ENCODE peak calls at places on chromosomes 4 and X, in seven cellular contexts. P is cardiac muscle cell; F is mammary epithelial cell; A is CD4-positive, alpha-beta memory T cell; I is right cardiac atrium; K is IMR-90; W is neural progenitor cell. J is an unnamed sample.
A peak's percentile ranks its signal among the peaks of the same experiment; 100 is the strongest.

GRCh38 chr4:7241587-7242125 is 49.3 kb downstream of the SORCS2 start:
- DNase-seq in K (no peak), W (no peak), F (no peak), A (no peak), P (no peak), I (no peak), J (no peak)

GRCh38 chr4:142267101-142267500 is 579.0 kb downstream of the INPP4B start:
- DNase-seq in W (no peak), F (no peak), P (no peak), K (no peak), I (no peak), A (no peak), J (no peak)

GRCh38 chrX:13774696-13775095 is 40.1 kb downstream of the OFD1 start:
- DNase-seq in W (no peak), F (no peak), K (peak; percentile 23), P (no peak), I (no peak), A (no peak), J (no peak)

GRCh38 chr4:86935833-86936721 is 1.3 kb downstream of the AFF1 start:
- DNase-seq in I (peak; percentile 72), A (peak; percentile 78), W (peak; percentile 36), K (peak; percentile 57), F (peak; percentile 88), P (peak; percentile 45), J (peak; percentile 84)

GRCh38 chr4:124899997-124900396 is 187.5 kb upstream of the ANKRD50 start:
- DNase-seq in A (no peak), K (no peak), P (no peak), W (no peak), F (peak; percentile 40), I (no peak), J (no peak)

GRCh38 chr4:119281374-119281773 is 40.6 kb downstream of the FABP2 start:
- DNase-seq in I (no peak), P (no peak), W (no peak), K (no peak), A (no peak), F (no peak), J (no peak)

GRCh38 chrX:24506082-24506481 is 41.0 kb downstream of the PDK3 start:
- DNase-seq in I (no peak), W (no peak), K (peak; percentile 44), P (no peak), F (peak; percentile 67), A (no peak), J (no peak)

GRCh38 chr4:100823066-100823992 is 305.5 kb upstream of the EMCN start:
- DNase-seq in K (no peak), W (no peak), F (peak; percentile 68), A (no peak), I (no peak), P (peak; percentile 9), J (no peak)

GRCh38 chrX:9873952-9874351 is 87.7 kb downstream of the SHROOM2 start:
- DNase-seq in P (peak; percentile 31), I (peak; percentile 59), W (peak; percentile 41), A (peak; percentile 16), K (peak; percentile 49), F (no peak), J (peak; percentile 33)

GRCh38 chrX:29662101-29662500 is 553.3 kb upstream of the MAGEB2 start:
- DNase-seq in P (no peak), I (no peak), K (peak; percentile 82), F (peak; percentile 81), W (no peak), A (no peak), J (no peak)

GRCh38 chr4:16136321-16136720 is 52.5 kb upstream of the PROM1 start:
- DNase-seq in W (no peak), A (no peak), I (no peak), P (no peak), F (no peak), K (no peak), J (no peak)

GRCh38 chr4:70196855-70197254 is 1.3 kb downstream of the ODAM start:
- DNase-seq in W (no peak), K (no peak), I (no peak), F (peak; percentile 2), P (no peak), A (no peak), J (no peak)

GRCh38 chrX:50081282-50081955 is 119.4 kb downstream of the AKAP4 start:
- DNase-seq in P (peak; percentile 49), K (peak; percentile 13), I (peak; percentile 48), W (peak; percentile 50), A (no peak), F (no peak), J (peak; percentile 29)

GRCh38 chrX:150902434-150903109 is 4.1 kb upstream of the CD99L2 start:
- DNase-seq in F (no peak), W (peak; percentile 66), K (no peak), A (no peak), I (no peak), P (no peak), J (no peak)

GRCh38 chr4:8906668-8906970 is 35.0 kb upstream of the HMX1 start:
- DNase-seq in K (no peak), P (no peak), W (no peak), A (no peak), I (no peak), F (no peak), J (no peak)

GRCh38 chr4:52423967-52424366 is 235.1 kb downstream of the USP46 start:
- DNase-seq in I (no peak), W (no peak), A (no peak), F (no peak), K (no peak), P (no peak), J (no peak)

DNA sequence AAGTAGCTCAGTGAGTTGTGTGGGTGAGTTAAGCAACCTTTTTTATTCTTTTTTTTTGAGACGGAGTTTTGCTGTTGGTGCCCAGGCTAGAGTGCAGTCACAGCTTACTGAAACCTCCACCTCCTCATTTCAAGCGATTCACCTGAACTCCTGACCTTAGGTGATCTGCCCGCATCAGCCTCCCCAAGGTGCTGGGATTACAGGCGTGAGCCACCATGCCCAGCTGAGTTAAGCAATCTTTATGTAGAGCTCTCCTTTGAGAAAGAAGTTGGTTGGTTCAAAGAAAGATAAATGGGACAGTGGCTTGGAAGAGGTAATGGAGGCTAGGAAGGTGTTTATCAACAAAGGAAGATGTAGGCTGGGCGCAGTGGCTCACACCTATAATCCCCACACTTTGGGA is 3.2 kb downstream of the MSMO1 start:
- DNase-seq in W (no peak), P (no peak), I (no peak), A (no peak), F (no peak), K (no peak), J (no peak)
- H3K4me3 ChIP-seq in W (peak overlapping the region; percentile 89), P (peak overlapping the region; percentile 62), I (no peak overlapping the region), A (no peak overlapping the region), F (peak overlapping the region; percentile 4), K (no peak overlapping the region), J (no peak overlapping the region)

GRCh38 chr4:76984788-76985211 is 35.2 kb downstream of the SEPTIN11 start:
- DNase-seq in W (peak; percentile 41), A (no peak), I (peak; percentile 55), P (peak; percentile 87), K (peak; percentile 100), F (peak; percentile 80), J (peak; percentile 80)
- H3K4me1 ChIP-seq in W (peaks cover 38% of the 10 kb centered on the region), A (peaks cover 79% of the 10 kb centered on the region), I (peaks cover 2% of the 10 kb centered on the region), P (peaks cover 23% of the 10 kb centered on the region), K (peaks cover 34% of the 10 kb centered on the region), F (peaks cover 21% of the 10 kb centered on the region), J (peaks cover 19% of the 10 kb centered on the region)

DNA sequence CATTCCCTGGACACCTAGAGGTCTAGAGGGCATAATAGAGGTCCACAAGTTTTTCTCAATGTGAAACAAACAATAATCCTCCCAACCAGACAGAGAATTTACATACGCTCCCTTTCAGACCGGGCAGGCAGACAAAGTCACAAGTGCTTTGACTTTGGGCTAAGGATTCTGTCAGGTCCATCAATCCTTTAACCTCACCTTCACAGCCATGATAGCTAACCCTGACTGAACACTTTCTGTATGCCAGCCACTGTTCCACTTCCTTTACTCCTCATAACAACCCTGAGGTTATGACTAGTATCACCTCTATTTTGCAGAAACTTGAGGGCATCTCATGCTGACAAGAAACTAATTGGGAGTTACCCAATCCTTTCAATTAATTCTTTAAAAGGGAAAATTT is 118.8 kb upstream of the AFF2 start:
- DNase-seq in P (no peak), I (no peak), F (no peak), K (no peak), A (peak; percentile 1), W (no peak), J (no peak)
- H3K27ac ChIP-seq in P (no peak overlapping the region), I (no peak overlapping the region), F (no peak overlapping the region), K (no peak overlapping the region), A (peak overlapping the region; percentile 72), W (no peak overlapping the region), J (no peak overlapping the region)

DNA sequence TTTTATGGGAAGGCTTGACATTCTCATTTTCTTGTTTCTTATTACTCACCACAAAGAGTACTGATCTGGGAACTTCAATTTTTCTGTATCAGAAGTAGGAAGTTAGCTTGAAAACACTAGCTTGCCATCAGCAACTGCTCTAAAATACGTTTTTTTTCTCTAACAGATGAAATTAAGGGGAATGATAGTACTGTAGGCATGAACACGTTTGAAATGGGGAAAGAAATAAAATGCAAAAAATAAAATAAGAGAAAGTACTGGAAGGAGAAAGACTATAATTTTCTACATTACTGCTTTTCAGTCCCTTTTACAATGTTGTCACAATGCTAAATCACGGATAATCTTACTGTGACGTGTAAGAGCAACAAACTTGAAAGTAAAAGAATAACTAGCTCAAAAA is 1.5 kb downstream of the RADX start:
- DNase-seq in I (no peak), F (no peak), P (no peak), K (no peak), W (no peak), A (no peak), J (no peak)
- H3K4me3 ChIP-seq in I (no peak overlapping the region), F (no peak overlapping the region), P (no peak overlapping the region), K (no peak overlapping the region), W (peak overlapping the region; percentile 57), A (no peak overlapping the region), J (no peak overlapping the region)

GRCh38 chr4:155738548-155738947 is 20.3 kb upstream of the GUCY1B1 start:
- DNase-seq in A (no peak), K (peak; percentile 90), W (no peak), I (no peak), P (no peak), F (no peak), J (no peak)
- H3K4me1 ChIP-seq in A (no peaks in the 10 kb centered on the region), K (peaks cover 8% of the 10 kb centered on the region), W (no peaks in the 10 kb centered on the region), I (no peaks in the 10 kb centered on the region), P (peaks cover 36% of the 10 kb centered on the region), F (no peaks in the 10 kb centered on the region), J (no peaks in the 10 kb centered on the region)

GRCh38 chr4:83207497-83208105 is 77.0 kb downstream of the COQ2 start:
- DNase-seq in W (no peak), A (no peak), F (peak; percentile 32), I (no peak), K (peak; percentile 67), P (no peak), J (no peak)
- H3K27ac ChIP-seq in W (no peak overlapping the region), A (no peak overlapping the region), F (peak overlapping the region; percentile 14), I (no peak overlapping the region), K (peak overlapping the region; percentile 77), P (no peak overlapping the region), J (no peak overlapping the region)